ENCODE peak calls at places on chromosomes 11 and 22, in five cellular contexts. C, N, O, K and Q are unnamed samples.

GRCh38 chr11:122646549-122647340 is 8.8 kb upstream of the UBASH3B start:
- DNase-seq in N (peak), O (no peak), K (no peak), C (peak), Q (no peak)

GRCh38 chr11:10298342-10298741 is 4.3 kb upstream of the SBF2 start:
- DNase-seq in K (peak), N (peak), C (peak), O (peak), Q (no peak)

GRCh38 chr22:31093090-31093850 is 12.2 kb downstream of the SMTN start:
- DNase-seq in N (no peak), O (peak), C (no peak), K (no peak), Q (no peak)

GRCh38 chr11:112401036-112401769 is 140.5 kb upstream of the PLET1 start:
- DNase-seq in O (no peak), C (no peak), N (no peak), K (no peak), Q (no peak)

GRCh38 chr22:46083383-46084350 is 66.7 kb upstream of the PPARA start:
- DNase-seq in N (no peak), C (no peak), K (no peak), O (no peak), Q (no peak)

GRCh38 chr11:93196816-93197382 is 892 bp downstream of the SLC36A4 start:
- DNase-seq in O (no peak), K (no peak), N (no peak), C (peak), Q (no peak)

GRCh38 chr11:11263238-11264030 is 89.6 kb downstream of the CSNK2A3 start:
- DNase-seq in O (no peak), N (no peak), K (peak), C (peak), Q (no peak)

GRCh38 chr11:7417328-7417727 is 68.0 kb upstream of the OLFML1 start:
- DNase-seq in C (no peak), O (no peak), N (no peak), K (no peak), Q (no peak)

GRCh38 chr22:21768435-21768834 is 32.8 kb upstream of the YPEL1 start:
- DNase-seq in K (no peak), C (no peak), N (no peak), O (no peak), Q (no peak)

GRCh38 chr11:76889414-76889975 is 28.8 kb downstream of the ACER3 start:
- DNase-seq in K (no peak), C (peak), O (no peak), N (peak), Q (no peak)

GRCh38 chr11:16001899-16002426 is 354.4 kb downstream of the SOX6 start:
- DNase-seq in K (peak), O (no peak), N (peak), C (peak), Q (no peak)

GRCh38 chr22:27113211-27114030 is 456.0 kb downstream of the MIAT start:
- DNase-seq in C (peak), K (peak), N (peak), O (no peak), Q (peak)

GRCh38 chr22:49660794-49661781 is 166.6 kb downstream of the BRD1 start:
- DNase-seq in K (no peak), O (no peak), N (no peak), C (no peak), Q (no peak)

GRCh38 chr22:20243545-20244249 is 24.4 kb downstream of the RTN4R start:
- DNase-seq in K (peak), N (peak), C (peak), O (peak), Q (no peak)

GRCh38 chr22:19855504-19856409 is 1.1 kb upstream of the GNB1L start:
- DNase-seq in C (peak), O (no peak), K (no peak), N (peak), Q (peak)

GRCh38 chr11:120550007-120550406 is 38.5 kb downstream of the GRIK4 start:
- DNase-seq in K (no peak), O (no peak), C (no peak), N (no peak), Q (no peak)

GRCh38 chr11:23310276-23310675 is 450.0 kb upstream of the CCDC179 start:
- DNase-seq in K (no peak), N (no peak), C (peak), O (no peak), Q (no peak)

GRCh38 chr11:132686827-132687370 is 845.4 kb downstream of the OPCML start:
- DNase-seq in K (no peak), O (no peak), C (peak), N (no peak), Q (no peak)

GRCh38 chr11:101914349-101914736 is 467 bp upstream of the CEP126 start:
- DNase-seq in N (peak), K (no peak), C (peak), O (peak), Q (no peak)

GRCh38 chr22:32265882-32266767 is 11.0 kb upstream of the SLC5A4 start:
- DNase-seq in N (peak), C (peak), O (peak), K (peak), Q (no peak)
- TF ChIP-seq CTCF in N (peak), C (peak), O (peak), K (peak), Q (peak)

GRCh38 chr11:70603756-70604211 is 205.5 kb downstream of the CTTN start:
- DNase-seq in K (no peak), N (no peak), C (no peak), O (no peak), Q (no peak)
- TF ChIP-seq CTCF in K (no peak), N (no peak), C (no peak), O (no peak), Q (no peak)

GRCh38 chr22:42353883-42354727 is 78.1 kb downstream of the NFAM1 start:
- DNase-seq in K (no peak), C (no peak), O (no peak), N (no peak), Q (no peak)
- TF ChIP-seq CTCF in K (no peak), C (peak), O (no peak), N (no peak), Q (no peak)

DNA sequence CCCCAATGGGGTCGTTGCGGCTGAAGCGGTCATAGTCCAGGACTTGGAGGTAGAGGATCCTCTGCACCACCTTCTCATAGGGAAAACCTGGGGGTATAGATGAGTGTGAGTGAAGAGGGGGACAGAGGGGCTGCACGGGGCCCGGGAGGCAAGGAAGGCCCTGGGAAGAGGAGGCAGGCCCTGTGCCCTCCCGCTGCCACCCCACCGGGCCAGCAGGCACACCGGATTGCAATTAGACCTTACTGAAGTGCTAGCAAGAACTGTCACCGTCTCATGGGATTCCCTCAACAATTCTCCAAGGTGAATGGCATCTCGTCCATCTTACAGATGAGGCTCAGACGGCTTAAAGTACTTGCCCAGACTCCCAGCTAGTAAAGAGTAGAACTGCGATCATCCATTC is 15.9 kb downstream of the LRRC10B start:
- DNase-seq in N (no peak), K (no peak), O (no peak), C (no peak), Q (no peak)
- TF ChIP-seq CTCF in N (no peak), K (no peak), O (no peak), C (no peak), Q (no peak)

GRCh38 chr11:64750361-64751054 is 6.6 kb upstream of the RASGRP2 start:
- DNase-seq in O (no peak), N (no peak), C (no peak), K (no peak), Q (no peak)
- TF ChIP-seq CTCF in O (no peak), N (no peak), C (peak), K (peak), Q (no peak)